ENCODE peak calls at places on chromosomes 4 and X, in seven cellular contexts. One of them, this sample, is unnamed.

GRCh38 chr4:29307256-29307655 is 1412.9 kb upstream of the PCDH7 start:
- DNase-seq in pancreas: no peak
- DNase-seq in H1: no peak
- DNase-seq in IMR-90: no peak
- DNase-seq in left ventricle myocardium inferior: no peak
- DNase-seq in PC-9: no peak
- DNase-seq in GM23248: no peak
- DNase-seq in this sample: no peak

GRCh38 chr4:73646117-73646516 is 25.9 kb upstream of the RASSF6 start:
- DNase-seq in pancreas: no peak
- DNase-seq in H1: no peak
- DNase-seq in IMR-90: no peak
- DNase-seq in left ventricle myocardium inferior: no peak
- DNase-seq in PC-9: no peak
- DNase-seq in GM23248: no peak
- DNase-seq in this sample: no peak

GRCh38 chr4:77695769-77696168 is 90.1 kb downstream of the CXCL13 start:
- DNase-seq in pancreas: no peak
- DNase-seq in H1: no peak
- DNase-seq in IMR-90: peak; percentile 97
- DNase-seq in left ventricle myocardium inferior: no peak
- DNase-seq in PC-9: peak; percentile 10
- DNase-seq in GM23248: peak; percentile 96
- DNase-seq in this sample: no peak

GRCh38 chr4:31089815-31090214 is 369.6 kb downstream of the PCDH7 start:
- DNase-seq in pancreas: peak; percentile 45
- DNase-seq in H1: no peak
- DNase-seq in IMR-90: peak; percentile 57
- DNase-seq in left ventricle myocardium inferior: peak; percentile 34
- DNase-seq in PC-9: peak; percentile 77
- DNase-seq in GM23248: no peak
- DNase-seq in this sample: no peak

GRCh38 chr4:111941957-111942356 is 203.3 kb upstream of the FAM241A start:
- DNase-seq in pancreas: no peak
- DNase-seq in H1: no peak
- DNase-seq in IMR-90: no peak
- DNase-seq in left ventricle myocardium inferior: no peak
- DNase-seq in PC-9: no peak
- DNase-seq in GM23248: no peak
- DNase-seq in this sample: no peak

GRCh38 chrX:2500681-2501151 is at the start of the genes DHRSX and ZBED1:
- DNase-seq in pancreas: peak; percentile 37
- DNase-seq in H1: no peak
- DNase-seq in IMR-90: no peak
- DNase-seq in left ventricle myocardium inferior: peak; percentile 54
- DNase-seq in PC-9: peak; percentile 9
- DNase-seq in GM23248: peak; percentile 73
- DNase-seq in this sample: peak; percentile 48

GRCh38 chr4:176830971-176831370 is 38.2 kb upstream of the VEGFC start:
- DNase-seq in pancreas: no peak
- DNase-seq in H1: no peak
- DNase-seq in IMR-90: peak; percentile 32
- DNase-seq in left ventricle myocardium inferior: no peak
- DNase-seq in PC-9: no peak
- DNase-seq in GM23248: no peak
- DNase-seq in this sample: no peak

GRCh38 chr4:117068120-117068519 is 17.3 kb downstream of the TRAM1L1 start:
- DNase-seq in pancreas: no peak
- DNase-seq in H1: no peak
- DNase-seq in IMR-90: no peak
- DNase-seq in left ventricle myocardium inferior: no peak
- DNase-seq in PC-9: no peak
- DNase-seq in GM23248: no peak
- DNase-seq in this sample: no peak

GRCh38 chrX:119690921-119691716 is 1.8 kb downstream of the SEPTIN6 start:
- DNase-seq in pancreas: no peak
- DNase-seq in H1: no peak
- DNase-seq in IMR-90: peak; percentile 51
- DNase-seq in left ventricle myocardium inferior: no peak
- DNase-seq in PC-9: no peak
- DNase-seq in GM23248: peak; percentile 69
- DNase-seq in this sample: peak; percentile 11

GRCh38 chr4:120691106-120691505 is 231.4 kb downstream of the PRDM5 start:
- DNase-seq in pancreas: no peak
- DNase-seq in H1: no peak
- DNase-seq in IMR-90: peak; percentile 30
- DNase-seq in left ventricle myocardium inferior: no peak
- DNase-seq in PC-9: no peak
- DNase-seq in GM23248: peak; percentile 60
- DNase-seq in this sample: no peak

GRCh38 chr4:185286571-185286970 is 77.2 kb downstream of the SNX25 start:
- DNase-seq in pancreas: no peak
- DNase-seq in H1: no peak
- DNase-seq in IMR-90: peak; percentile 32
- DNase-seq in left ventricle myocardium inferior: no peak
- DNase-seq in PC-9: no peak
- DNase-seq in GM23248: peak; percentile 9
- DNase-seq in this sample: no peak

GRCh38 chr4:48262926-48263325 is 6.7 kb downstream of the TEC start:
- DNase-seq in pancreas: no peak
- DNase-seq in H1: no peak
- DNase-seq in IMR-90: peak; percentile 75
- DNase-seq in left ventricle myocardium inferior: no peak
- DNase-seq in PC-9: no peak
- DNase-seq in GM23248: no peak
- DNase-seq in this sample: no peak

GRCh38 chr4:3657917-3658913 is 108.0 kb upstream of the ADRA2C start:
- DNase-seq in pancreas: no peak
- DNase-seq in H1: no peak
- DNase-seq in IMR-90: peak; percentile 90
- DNase-seq in left ventricle myocardium inferior: peak; percentile 28
- DNase-seq in PC-9: no peak
- DNase-seq in GM23248: peak; percentile 58
- DNase-seq in this sample: no peak

GRCh38 chrX:132216283-132216682 is 3.0 kb downstream of the RAP2C start:
- DNase-seq in pancreas: no peak
- DNase-seq in H1: no peak
- DNase-seq in IMR-90: no peak
- DNase-seq in left ventricle myocardium inferior: no peak
- DNase-seq in PC-9: no peak
- DNase-seq in GM23248: no peak
- DNase-seq in this sample: no peak

GRCh38 chr4:10001757-10002156 is 19.5 kb downstream of the SLC2A9 start:
- DNase-seq in pancreas: no peak
- DNase-seq in H1: no peak
- DNase-seq in IMR-90: no peak
- DNase-seq in left ventricle myocardium inferior: no peak
- DNase-seq in PC-9: no peak
- DNase-seq in GM23248: no peak
- DNase-seq in this sample: no peak

GRCh38 chr4:9999956-10000551 is 21.2 kb downstream of the SLC2A9 start:
- DNase-seq in pancreas: no peak
- DNase-seq in H1: no peak
- DNase-seq in IMR-90: peak; percentile 17
- DNase-seq in left ventricle myocardium inferior: no peak
- DNase-seq in PC-9: no peak
- DNase-seq in GM23248: no peak
- DNase-seq in this sample: no peak

GRCh38 chr4:9994246-9994847 is 26.9 kb downstream of the SLC2A9 start:
- DNase-seq in pancreas: no peak
- DNase-seq in H1: no peak
- DNase-seq in IMR-90: no peak
- DNase-seq in left ventricle myocardium inferior: no peak
- DNase-seq in PC-9: no peak
- DNase-seq in GM23248: no peak
- DNase-seq in this sample: peak; percentile 35

GRCh38 chr4:9996319-9997110 is 24.8 kb downstream of the SLC2A9 start:
- DNase-seq in pancreas: no peak
- DNase-seq in H1: no peak
- DNase-seq in IMR-90: peak; percentile 45
- DNase-seq in left ventricle myocardium inferior: no peak
- DNase-seq in PC-9: no peak
- DNase-seq in GM23248: peak; percentile 37
- DNase-seq in this sample: peak; percentile 76

GRCh38 chr4:9997881-9998280 is 23.4 kb downstream of the SLC2A9 start:
- DNase-seq in pancreas: no peak
- DNase-seq in H1: no peak
- DNase-seq in IMR-90: no peak
- DNase-seq in left ventricle myocardium inferior: no peak
- DNase-seq in PC-9: no peak
- DNase-seq in GM23248: peak; percentile 19
- DNase-seq in this sample: no peak
- H3K4me1 ChIP-seq in pancreas: no peaks in the 10 kb centered on the region
- H3K4me1 ChIP-seq in H1: no peaks in the 10 kb centered on the region
- H3K4me1 ChIP-seq in IMR-90: peaks cover 11% of the 10 kb centered on the region
- H3K4me1 ChIP-seq in left ventricle myocardium inferior: no peaks in the 10 kb centered on the region
- H3K4me1 ChIP-seq in PC-9: peaks cover 11% of the 10 kb centered on the region
- H3K4me1 ChIP-seq in GM23248: no peaks in the 10 kb centered on the region
- H3K4me1 ChIP-seq in this sample: no peaks in the 10 kb centered on the region

GRCh38 chr4:108107729-108108382 is 60.9 kb downstream of the LEF1 start:
- DNase-seq in pancreas: no peak
- DNase-seq in H1: no peak
- DNase-seq in IMR-90: no peak
- DNase-seq in left ventricle myocardium inferior: no peak
- DNase-seq in PC-9: no peak
- DNase-seq in GM23248: no peak
- DNase-seq in this sample: no peak
- H3K4me1 ChIP-seq in pancreas: no peaks in the 10 kb centered on the region
- H3K4me1 ChIP-seq in H1: peaks cover 3% of the 10 kb centered on the region
- H3K4me1 ChIP-seq in IMR-90: no peaks in the 10 kb centered on the region
- H3K4me1 ChIP-seq in left ventricle myocardium inferior: no peaks in the 10 kb centered on the region
- H3K4me1 ChIP-seq in PC-9: no peaks in the 10 kb centered on the region
- H3K4me1 ChIP-seq in GM23248: no peaks in the 10 kb centered on the region
- H3K4me1 ChIP-seq in this sample: no peaks in the 10 kb centered on the region

GRCh38 chrX:45683914-45684313 is 483.2 kb upstream of the DIPK2B start:
- DNase-seq in pancreas: no peak
- DNase-seq in H1: no peak
- DNase-seq in IMR-90: no peak
- DNase-seq in left ventricle myocardium inferior: no peak
- DNase-seq in PC-9: no peak
- DNase-seq in GM23248: no peak
- DNase-seq in this sample: no peak
- H3K4me1 ChIP-seq in pancreas: no peaks in the 10 kb centered on the region
- H3K4me1 ChIP-seq in H1: no peaks in the 10 kb centered on the region
- H3K4me1 ChIP-seq in IMR-90: no peaks in the 10 kb centered on the region
- H3K4me1 ChIP-seq in left ventricle myocardium inferior: no peaks in the 10 kb centered on the region
- H3K4me1 ChIP-seq in PC-9: no peaks in the 10 kb centered on the region
- H3K4me1 ChIP-seq in GM23248: no peaks in the 10 kb centered on the region
- H3K4me1 ChIP-seq in this sample: no peaks in the 10 kb centered on the region

GRCh38 chr4:113561092-113561491 is 200.4 kb downstream of the CAMK2D start:
- DNase-seq in pancreas: no peak
- DNase-seq in H1: no peak
- DNase-seq in IMR-90: no peak
- DNase-seq in left ventricle myocardium inferior: no peak
- DNase-seq in PC-9: no peak
- DNase-seq in GM23248: no peak
- DNase-seq in this sample: no peak

GRCh38 chr4:113559947-113560346 is 201.6 kb downstream of the CAMK2D start:
- DNase-seq in pancreas: no peak
- DNase-seq in H1: no peak
- DNase-seq in IMR-90: no peak
- DNase-seq in left ventricle myocardium inferior: no peak
- DNase-seq in PC-9: no peak
- DNase-seq in GM23248: no peak
- DNase-seq in this sample: no peak

GRCh38 chr4:113561758-113562157 is 199.8 kb downstream of the CAMK2D start:
- DNase-seq in pancreas: no peak
- DNase-seq in H1: no peak
- DNase-seq in IMR-90: no peak
- DNase-seq in left ventricle myocardium inferior: no peak
- DNase-seq in PC-9: no peak
- DNase-seq in GM23248: no peak
- DNase-seq in this sample: no peak

GRCh38 chr4:113563691-113564378 is 197.7 kb downstream of the CAMK2D start:
- DNase-seq in pancreas: no peak
- DNase-seq in H1: no peak
- DNase-seq in IMR-90: no peak
- DNase-seq in left ventricle myocardium inferior: no peak
- DNase-seq in PC-9: no peak
- DNase-seq in GM23248: no peak
- DNase-seq in this sample: no peak

GRCh38 chr4:113560579-113560978 is 201.0 kb downstream of the CAMK2D start:
- DNase-seq in pancreas: no peak
- DNase-seq in H1: no peak
- DNase-seq in IMR-90: no peak
- DNase-seq in left ventricle myocardium inferior: no peak
- DNase-seq in PC-9: no peak
- DNase-seq in GM23248: peak; percentile 25
- DNase-seq in this sample: no peak
- H3K4me1 ChIP-seq in pancreas: no peaks in the 10 kb centered on the region
- H3K4me1 ChIP-seq in H1: no peaks in the 10 kb centered on the region
- H3K4me1 ChIP-seq in IMR-90: peaks cover 5% of the 10 kb centered on the region
- H3K4me1 ChIP-seq in left ventricle myocardium inferior: peaks cover 67% of the 10 kb centered on the region
- H3K4me1 ChIP-seq in PC-9: peaks cover 20% of the 10 kb centered on the region
- H3K4me1 ChIP-seq in GM23248: peaks cover 18% of the 10 kb centered on the region
- H3K4me1 ChIP-seq in this sample: peaks cover 8% of the 10 kb centered on the region

GRCh38 chrX:40151211-40152172 is 53.7 kb upstream of the BCOR start:
- DNase-seq in pancreas: peak; percentile 36
- DNase-seq in H1: no peak
- DNase-seq in IMR-90: no peak
- DNase-seq in left ventricle myocardium inferior: no peak
- DNase-seq in PC-9: no peak
- DNase-seq in GM23248: no peak
- DNase-seq in this sample: no peak

GRCh38 chrX:40149286-40150175 is 51.8 kb upstream of the BCOR start:
- DNase-seq in pancreas: no peak
- DNase-seq in H1: no peak
- DNase-seq in IMR-90: no peak
- DNase-seq in left ventricle myocardium inferior: no peak
- DNase-seq in PC-9: no peak
- DNase-seq in GM23248: no peak
- DNase-seq in this sample: no peak

GRCh38 chrX:40152173-40152705 is 54.5 kb upstream of the BCOR start:
- DNase-seq in pancreas: no peak
- DNase-seq in H1: no peak
- DNase-seq in IMR-90: no peak
- DNase-seq in left ventricle myocardium inferior: no peak
- DNase-seq in PC-9: no peak
- DNase-seq in GM23248: peak; percentile 67
- DNase-seq in this sample: peak; percentile 51

GRCh38 chrX:40148439-40149285 is 50.9 kb upstream of the BCOR start:
- DNase-seq in pancreas: no peak
- DNase-seq in H1: no peak
- DNase-seq in IMR-90: no peak
- DNase-seq in left ventricle myocardium inferior: no peak
- DNase-seq in PC-9: no peak
- DNase-seq in GM23248: no peak
- DNase-seq in this sample: peak; percentile 54

DNA sequence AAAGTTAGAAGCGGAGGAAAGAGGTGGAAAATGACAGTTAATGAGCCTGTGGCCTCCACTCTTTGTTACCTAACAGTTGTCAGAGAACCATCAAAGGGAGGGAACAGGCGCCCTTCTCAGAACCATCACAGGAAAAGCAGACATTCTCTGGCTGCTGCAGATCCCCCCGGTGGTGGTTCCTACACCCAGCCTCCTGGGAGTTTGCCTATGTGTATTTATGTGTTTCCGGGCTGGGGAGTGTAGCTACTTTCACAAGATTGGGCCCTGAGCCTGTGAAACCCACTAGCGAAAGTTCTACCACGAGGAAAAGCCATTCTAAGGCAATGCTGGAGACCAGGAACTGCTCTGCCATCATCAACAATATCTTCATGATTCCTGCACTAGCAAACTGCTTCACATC is 52.7 kb upstream of the BCOR start:
- DNase-seq in pancreas: no peak
- DNase-seq in H1: no peak
- DNase-seq in IMR-90: no peak
- DNase-seq in left ventricle myocardium inferior: no peak
- DNase-seq in PC-9: no peak
- DNase-seq in GM23248: no peak
- DNase-seq in this sample: no peak
- H3K4me1 ChIP-seq in pancreas: peaks cover 7% of the 10 kb centered on the region
- H3K4me1 ChIP-seq in H1: peaks cover 27% of the 10 kb centered on the region
- H3K4me1 ChIP-seq in IMR-90: peaks cover 2% of the 10 kb centered on the region
- H3K4me1 ChIP-seq in left ventricle myocardium inferior: peaks cover 63% of the 10 kb centered on the region
- H3K4me1 ChIP-seq in PC-9: no peaks in the 10 kb centered on the region
- H3K4me1 ChIP-seq in GM23248: no peaks in the 10 kb centered on the region
- H3K4me1 ChIP-seq in this sample: peaks cover 5% of the 10 kb centered on the region

This sample was measured in transverse colon.